ENCODE peak calls at places on chromosomes 4 and X, in seven cellular contexts. D is nephron progenitor cell, V is RWPE1, R is ovary, L is body of pancreas, K is tibial nerve, W is fibroblast of lung. F is an unnamed sample.

GRCh38 chr4:185346975-185347601 is 48.6 kb downstream of the LRP2BP start:
- DNase-seq in D (no peak), W (peak; percentile 11), V (no peak), K (no peak), L (no peak), R (no peak), F (no peak)

GRCh38 chrX:13046035-13046851 is 1.8 kb upstream of the FAM9C start:
- DNase-seq in V (no peak), W (no peak), D (no peak), L (no peak), R (no peak), K (no peak), F (no peak)

GRCh38 chr4:153432971-153433752 is 33.0 kb upstream of the TMEM131L start:
- DNase-seq in D (no peak), V (peak; percentile 71), L (peak; percentile 87), W (peak; percentile 77), K (no peak), R (no peak), F (no peak)

GRCh38 chrX:119605739-119606507 is at the start of gene NKRF:
- DNase-seq in D (peak; percentile 85), K (peak; percentile 86), L (peak; percentile 92), R (peak; percentile 91), V (peak; percentile 77), W (no peak), F (peak; percentile 43)

GRCh38 chr4:110840221-110840654 is 217.4 kb upstream of the PITX2 start:
- DNase-seq in W (peak; percentile 85), K (no peak), V (peak; percentile 3), D (no peak), R (no peak), L (no peak), F (no peak)

GRCh38 chr4:80492761-80493160 is 157.2 kb downstream of the CFAP299 start:
- DNase-seq in D (no peak), V (no peak), K (no peak), L (no peak), W (no peak), R (no peak), F (no peak)

GRCh38 chrX:20173305-20173704 is 31.7 kb upstream of the EIF1AX start:
- DNase-seq in K (no peak), L (no peak), D (no peak), R (no peak), W (no peak), V (no peak), F (no peak)

GRCh38 chr4:73451404-73451803 is 15.4 kb downstream of the AFP start:
- DNase-seq in V (no peak), R (no peak), K (no peak), L (no peak), W (peak; percentile 56), D (no peak), F (no peak)

GRCh38 chrX:24024819-24025740 is 1.9 kb downstream of the KLHL15 start:
- DNase-seq in K (peak; percentile 81), V (peak; percentile 82), R (peak; percentile 86), L (peak; percentile 90), D (peak; percentile 91), W (peak; percentile 92), F (peak; percentile 17)

GRCh38 chrX:56000729-56001128 is 231.4 kb upstream of the KLF8 start:
- DNase-seq in D (no peak), W (no peak), V (no peak), R (no peak), K (no peak), L (no peak), F (no peak)

GRCh38 chrX:131633285-131633917 is 89.5 kb downstream of the OR13H1 start:
- DNase-seq in K (peak; percentile 12), L (peak; percentile 48), D (peak; percentile 76), W (peak; percentile 65), R (peak; percentile 21), V (peak; percentile 12), F (no peak)

GRCh38 chr4:27861381-27861787 is 1000.7 kb downstream of the STIM2 start:
- DNase-seq in W (peak; percentile 51), K (no peak), R (no peak), V (peak; percentile 19), L (peak; percentile 13), D (peak; percentile 31), F (no peak)

GRCh38 chr4:116108606-116109005 is 976.8 kb downstream of the TRAM1L1 start:
- DNase-seq in V (no peak), R (no peak), W (no peak), D (no peak), K (no peak), L (no peak), F (no peak)

GRCh38 chr4:186190456-186191265 is 706 bp upstream of the CYP4V2 start:
- DNase-seq in V (peak; percentile 36), L (no peak), D (peak; percentile 52), R (peak; percentile 41), K (no peak), W (peak; percentile 31), F (no peak)

GRCh38 chrX:99095965-99096364 is 1314.1 kb downstream of the PCDH19 start:
- DNase-seq in W (no peak), V (no peak), R (no peak), D (no peak), K (no peak), L (no peak), F (no peak)

GRCh38 chrX:46637937-46638336 is 64.4 kb downstream of the CHST7 start:
- DNase-seq in R (no peak), K (no peak), W (no peak), L (no peak), V (peak; percentile 23), D (no peak), F (no peak)

GRCh38 chr4:47631161-47631560 is 146.1 kb downstream of the ATP10D start:
- DNase-seq in R (no peak), W (no peak), K (no peak), D (no peak), L (no peak), V (no peak), F (no peak)

GRCh38 chr4:37749398-37749988 is 63.3 kb upstream of the RELL1 start:
- DNase-seq in W (no peak), D (no peak), V (no peak), R (no peak), L (no peak), K (no peak), F (no peak)

GRCh38 chrX:97310373-97310772 is 426.7 kb downstream of the RPA4 start:
- DNase-seq in W (no peak), R (no peak), K (no peak), L (no peak), D (no peak), V (peak; percentile 7), F (no peak)

GRCh38 chr4:106691749-106692148 is 323.2 kb upstream of the GIMD1 start:
- DNase-seq in K (no peak), V (no peak), L (no peak), D (no peak), R (no peak), W (no peak), F (no peak)
- TF ChIP-seq CTCF in K (no peak), V (no peak), L (no peak), D (no peak), R (no peak), W (no peak), F (peak; percentile 9)

GRCh38 chr4:1551211-1551610 is 132.9 kb downstream of the FAM53A start:
- DNase-seq in K (no peak), V (no peak), D (no peak), R (no peak), W (no peak), L (no peak), F (no peak)

GRCh38 chr4:1547131-1547862 is 136.8 kb downstream of the FAM53A start:
- DNase-seq in L (no peak), R (no peak), K (no peak), V (no peak), W (no peak), D (no peak), F (no peak)

GRCh38 chr4:1550122-1551070 is 133.7 kb downstream of the FAM53A start:
- DNase-seq in D (peak; percentile 63), K (no peak), R (no peak), V (no peak), W (no peak), L (no peak), F (no peak)

GRCh38 chr4:1549638-1550035 is 134.5 kb downstream of the FAM53A start:
- DNase-seq in K (no peak), D (no peak), R (no peak), L (no peak), V (no peak), W (no peak), F (no peak)

GRCh38 chr4:1547863-1548637 is 136.1 kb downstream of the FAM53A start:
- DNase-seq in D (no peak), L (no peak), R (peak; percentile 53), K (no peak), V (no peak), W (no peak), F (no peak)
- TF ChIP-seq CTCF in D (no peak), L (no peak), R (no peak), K (no peak), V (no peak), W (no peak), F (no peak)

GRCh38 chrX:135697614-135698013 is 15.8 kb upstream of the CT45A1 start:
- DNase-seq in R (no peak), K (no peak), D (no peak), V (no peak), L (no peak), W (no peak), F (no peak)
- TF ChIP-seq CTCF in R (no peak), K (no peak), D (no peak), V (no peak), L (no peak), W (no peak), F (peak; percentile 17)

GRCh38 chrX:109822861-109823260 is 89.8 kb upstream of the ACSL4 start:
- DNase-seq in D (no peak), K (no peak), L (no peak), W (no peak), V (no peak), R (no peak), F (no peak)

GRCh38 chrX:109830704-109831206 is 97.7 kb upstream of the ACSL4 start:
- DNase-seq in W (peak; percentile 84), K (no peak), V (no peak), D (no peak), R (no peak), L (no peak), F (no peak)

GRCh38 chrX:109827772-109828171 is 94.7 kb upstream of the ACSL4 start:
- DNase-seq in V (no peak), D (no peak), K (no peak), R (no peak), L (no peak), W (no peak), F (no peak)

GRCh38 chrX:109830157-109830703 is 97.2 kb upstream of the ACSL4 start:
- DNase-seq in D (no peak), K (no peak), R (no peak), V (no peak), L (no peak), W (no peak), F (no peak)

DNA sequence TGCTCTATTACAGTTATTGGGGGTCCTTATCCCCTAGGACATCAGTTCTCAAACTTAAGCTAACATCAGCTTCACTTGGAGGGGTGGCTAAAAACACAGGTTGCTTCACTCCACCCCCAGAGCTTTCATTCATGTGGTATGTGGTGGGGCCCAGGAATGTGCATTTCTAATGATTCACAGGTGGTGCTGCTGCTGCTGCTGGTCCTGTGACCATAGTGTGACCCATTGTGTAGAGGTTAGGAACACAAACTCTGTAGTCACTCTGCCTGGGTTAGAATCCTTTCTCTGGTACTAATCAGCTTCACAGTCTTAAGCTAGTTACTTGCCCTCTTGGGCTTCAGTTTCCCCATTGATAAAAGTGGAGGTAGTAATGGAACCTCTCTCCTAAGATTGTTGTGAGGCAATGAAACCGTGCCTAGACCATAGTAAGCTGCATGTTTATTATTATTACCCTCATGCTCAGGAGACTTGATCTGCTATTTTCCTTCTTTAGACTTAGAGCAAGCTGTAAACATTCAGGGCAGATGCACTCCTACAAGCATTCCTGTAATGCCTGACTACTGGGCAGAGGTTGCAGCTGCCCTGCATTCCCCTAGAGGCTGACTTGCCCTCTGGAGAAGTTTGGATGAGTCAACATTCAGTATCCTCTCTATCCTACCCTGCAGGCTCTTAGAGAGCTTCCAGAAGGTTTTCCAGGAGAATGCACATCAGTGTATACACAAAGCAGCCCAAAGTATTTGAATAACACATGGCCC is 94.1 kb upstream of the ACSL4 start:
- DNase-seq in W (peak; percentile 58), K (no peak), L (no peak), V (peak; percentile 34), R (no peak), D (no peak), F (no peak)
- TF ChIP-seq CTCF in W (no peak), K (no peak), L (no peak), V (no peak), R (no peak), D (no peak), F (no peak)

F was measured in D721Med.